ENCODE peak calls at places on chromosome 2, in ten cellular contexts. One of them, this sample, is unnamed.

GRCh38 chr2:150630587-150631235 is 143.2 kb upstream of the RND3 start:
- DNase-seq in neuronal stem cell: no peak
- DNase-seq in PC-9: no peak
- DNase-seq in body of pancreas: no peak
- DNase-seq in naive thymus-derived CD4-positive, alpha-beta T cell: no peak
- DNase-seq in A549: no peak
- DNase-seq in tibial artery: no peak
- DNase-seq in SJSA1: peak; percentile 42
- DNase-seq in uterus: no peak
- DNase-seq in aorta: no peak
- DNase-seq in this sample: no peak

GRCh38 chr2:98388601-98389247 is 42.5 kb downstream of the CNGA3 start:
- DNase-seq in neuronal stem cell: no peak
- DNase-seq in PC-9: no peak
- DNase-seq in body of pancreas: no peak
- DNase-seq in naive thymus-derived CD4-positive, alpha-beta T cell: no peak
- DNase-seq in A549: no peak
- DNase-seq in tibial artery: no peak
- DNase-seq in SJSA1: no peak
- DNase-seq in uterus: no peak
- DNase-seq in aorta: no peak
- DNase-seq in this sample: no peak

GRCh38 chr2:218039171-218039570 is 29.9 kb upstream of the RUFY4 start:
- DNase-seq in neuronal stem cell: no peak
- DNase-seq in PC-9: peak; percentile 30
- DNase-seq in body of pancreas: no peak
- DNase-seq in naive thymus-derived CD4-positive, alpha-beta T cell: no peak
- DNase-seq in A549: no peak
- DNase-seq in tibial artery: no peak
- DNase-seq in SJSA1: peak; percentile 94
- DNase-seq in uterus: no peak
- DNase-seq in aorta: no peak
- DNase-seq in this sample: no peak

GRCh38 chr2:173623411-173624076 is 268.9 kb downstream of the CDCA7 start:
- DNase-seq in neuronal stem cell: no peak
- DNase-seq in PC-9: no peak
- DNase-seq in body of pancreas: no peak
- DNase-seq in naive thymus-derived CD4-positive, alpha-beta T cell: no peak
- DNase-seq in A549: no peak
- DNase-seq in tibial artery: no peak
- DNase-seq in SJSA1: no peak
- DNase-seq in uterus: no peak
- DNase-seq in aorta: no peak
- DNase-seq in this sample: no peak

GRCh38 chr2:237877576-237878307 is 18.3 kb downstream of the RAMP1 start:
- DNase-seq in neuronal stem cell: no peak
- DNase-seq in PC-9: no peak
- DNase-seq in body of pancreas: no peak
- DNase-seq in naive thymus-derived CD4-positive, alpha-beta T cell: no peak
- DNase-seq in A549: no peak
- DNase-seq in tibial artery: peak; percentile 58
- DNase-seq in SJSA1: no peak
- DNase-seq in uterus: peak; percentile 20
- DNase-seq in aorta: peak; percentile 30
- DNase-seq in this sample: no peak

GRCh38 chr2:200590090-200590489 is 4.3 kb downstream of the AOX1 start:
- DNase-seq in neuronal stem cell: no peak
- DNase-seq in PC-9: no peak
- DNase-seq in body of pancreas: peak; percentile 50
- DNase-seq in naive thymus-derived CD4-positive, alpha-beta T cell: no peak
- DNase-seq in A549: no peak
- DNase-seq in tibial artery: peak; percentile 83
- DNase-seq in SJSA1: no peak
- DNase-seq in uterus: peak; percentile 43
- DNase-seq in aorta: peak; percentile 55
- DNase-seq in this sample: no peak

GRCh38 chr2:200575957-200576356 is 9.9 kb upstream of the AOX1 start:
- DNase-seq in neuronal stem cell: no peak
- DNase-seq in PC-9: no peak
- DNase-seq in body of pancreas: no peak
- DNase-seq in naive thymus-derived CD4-positive, alpha-beta T cell: no peak
- DNase-seq in A549: no peak
- DNase-seq in tibial artery: no peak
- DNase-seq in SJSA1: no peak
- DNase-seq in uterus: no peak
- DNase-seq in aorta: no peak
- DNase-seq in this sample: no peak

GRCh38 chr2:1972428-1972827 is 228.1 kb upstream of the PXDN start:
- DNase-seq in neuronal stem cell: no peak
- DNase-seq in PC-9: no peak
- DNase-seq in body of pancreas: peak; percentile 35
- DNase-seq in naive thymus-derived CD4-positive, alpha-beta T cell: no peak
- DNase-seq in A549: no peak
- DNase-seq in tibial artery: no peak
- DNase-seq in SJSA1: no peak
- DNase-seq in uterus: no peak
- DNase-seq in aorta: no peak
- DNase-seq in this sample: no peak

GRCh38 chr2:45988879-45989278 is 308.3 kb upstream of the EPAS1 start:
- DNase-seq in neuronal stem cell: no peak
- DNase-seq in PC-9: no peak
- DNase-seq in body of pancreas: no peak
- DNase-seq in naive thymus-derived CD4-positive, alpha-beta T cell: no peak
- DNase-seq in A549: no peak
- DNase-seq in tibial artery: no peak
- DNase-seq in SJSA1: no peak
- DNase-seq in uterus: no peak
- DNase-seq in aorta: no peak
- DNase-seq in this sample: no peak

GRCh38 chr2:44927979-44928659 is 13.4 kb upstream of the SIX3 start:
- DNase-seq in neuronal stem cell: no peak
- DNase-seq in PC-9: no peak
- DNase-seq in body of pancreas: no peak
- DNase-seq in naive thymus-derived CD4-positive, alpha-beta T cell: no peak
- DNase-seq in A549: no peak
- DNase-seq in tibial artery: no peak
- DNase-seq in SJSA1: no peak
- DNase-seq in uterus: no peak
- DNase-seq in aorta: no peak
- DNase-seq in this sample: no peak

GRCh38 chr2:100820346-100821254 is 661 bp downstream of the NPAS2 start:
- DNase-seq in neuronal stem cell: no peak
- DNase-seq in PC-9: no peak
- DNase-seq in body of pancreas: peak; percentile 27
- DNase-seq in naive thymus-derived CD4-positive, alpha-beta T cell: no peak
- DNase-seq in A549: no peak
- DNase-seq in tibial artery: no peak
- DNase-seq in SJSA1: no peak
- DNase-seq in uterus: no peak
- DNase-seq in aorta: no peak
- DNase-seq in this sample: no peak

GRCh38 chr2:13113016-13113415 is 396.3 kb downstream of the TRIB2 start:
- DNase-seq in neuronal stem cell: no peak
- DNase-seq in PC-9: no peak
- DNase-seq in body of pancreas: no peak
- DNase-seq in naive thymus-derived CD4-positive, alpha-beta T cell: no peak
- DNase-seq in A549: no peak
- DNase-seq in tibial artery: no peak
- DNase-seq in SJSA1: no peak
- DNase-seq in uterus: no peak
- DNase-seq in aorta: no peak
- DNase-seq in this sample: no peak

GRCh38 chr2:168090366-168091019 is 156.9 kb downstream of the STK39 start:
- DNase-seq in neuronal stem cell: no peak
- DNase-seq in PC-9: no peak
- DNase-seq in body of pancreas: no peak
- DNase-seq in naive thymus-derived CD4-positive, alpha-beta T cell: no peak
- DNase-seq in A549: no peak
- DNase-seq in tibial artery: no peak
- DNase-seq in SJSA1: no peak
- DNase-seq in uterus: no peak
- DNase-seq in aorta: no peak
- DNase-seq in this sample: no peak

DNA sequence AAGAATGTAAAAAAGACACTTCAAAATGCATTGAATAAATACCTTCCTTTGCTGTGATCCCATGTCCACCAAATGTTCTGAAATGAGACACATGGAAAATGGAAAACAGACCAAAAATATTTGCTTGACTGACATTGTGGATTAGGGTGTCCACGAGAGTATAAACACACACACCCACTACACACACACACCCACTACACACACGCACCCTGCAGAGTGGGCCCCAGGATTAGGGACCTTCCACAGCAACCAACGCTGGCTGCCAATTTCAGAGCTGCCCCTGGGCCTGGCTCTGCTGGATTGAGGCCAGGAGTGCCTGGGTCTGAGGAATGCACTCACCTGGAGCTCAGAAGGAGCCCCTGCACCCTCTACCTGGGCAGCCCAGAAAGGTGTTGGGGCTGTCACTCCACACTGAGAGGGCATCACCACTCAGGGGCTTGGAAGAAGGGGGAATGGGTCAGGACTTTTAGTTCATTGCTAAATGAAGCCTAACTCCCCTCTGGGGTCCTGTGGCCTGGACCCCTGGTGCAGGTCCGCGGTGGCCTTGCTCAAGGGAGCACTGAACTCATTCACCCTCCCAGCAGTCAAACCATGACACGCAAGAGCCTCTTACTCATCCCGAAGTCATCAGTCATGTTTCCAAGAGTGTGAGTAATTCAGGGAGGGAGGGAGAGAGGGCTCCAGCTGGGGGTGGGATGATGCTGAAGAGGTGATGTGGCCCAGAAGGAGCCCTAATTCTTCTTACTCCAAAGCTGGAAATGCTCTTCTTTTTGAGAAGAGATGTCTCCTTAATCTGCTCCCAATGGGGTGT is 50.2 kb upstream of the PLB1 start:
- DNase-seq in neuronal stem cell: no peak
- DNase-seq in PC-9: peak; percentile 68
- DNase-seq in body of pancreas: peak; percentile 39
- DNase-seq in naive thymus-derived CD4-positive, alpha-beta T cell: no peak
- DNase-seq in A549: peak; percentile 86
- DNase-seq in tibial artery: no peak
- DNase-seq in SJSA1: peak; percentile 87
- DNase-seq in uterus: no peak
- DNase-seq in aorta: peak; percentile 53
- DNase-seq in this sample: no peak
- H3K4me3 ChIP-seq in neuronal stem cell: no peak overlapping the region
- H3K4me3 ChIP-seq in PC-9: no peak overlapping the region
- H3K4me3 ChIP-seq in body of pancreas: no peak overlapping the region
- H3K4me3 ChIP-seq in naive thymus-derived CD4-positive, alpha-beta T cell: no peak overlapping the region
- H3K4me3 ChIP-seq in A549: no peak overlapping the region
- H3K4me3 ChIP-seq in tibial artery: no peak overlapping the region
- H3K4me3 ChIP-seq in SJSA1: no peak overlapping the region
- H3K4me3 ChIP-seq in uterus: no peak overlapping the region
- H3K4me3 ChIP-seq in aorta: no peak overlapping the region
- H3K4me3 ChIP-seq in this sample: no peak overlapping the region

GRCh38 chr2:235055891-235056516 is 104.2 kb downstream of the SH3BP4 start:
- DNase-seq in neuronal stem cell: no peak
- DNase-seq in PC-9: peak; percentile 42
- DNase-seq in body of pancreas: peak; percentile 72
- DNase-seq in naive thymus-derived CD4-positive, alpha-beta T cell: no peak
- DNase-seq in A549: peak; percentile 77
- DNase-seq in tibial artery: no peak
- DNase-seq in SJSA1: peak; percentile 43
- DNase-seq in uterus: no peak
- DNase-seq in aorta: no peak
- DNase-seq in this sample: no peak
- H3K27ac ChIP-seq in neuronal stem cell: no peak overlapping the region
- H3K27ac ChIP-seq in PC-9: no peak overlapping the region
- H3K27ac ChIP-seq in body of pancreas: no peak overlapping the region
- H3K27ac ChIP-seq in naive thymus-derived CD4-positive, alpha-beta T cell: no peak overlapping the region
- H3K27ac ChIP-seq in A549: peak overlapping the region; percentile 47
- H3K27ac ChIP-seq in tibial artery: no peak overlapping the region
- H3K27ac ChIP-seq in SJSA1: no peak overlapping the region
- H3K27ac ChIP-seq in uterus: no peak overlapping the region
- H3K27ac ChIP-seq in aorta: no peak overlapping the region
- H3K27ac ChIP-seq in this sample: no peak overlapping the region

DNA sequence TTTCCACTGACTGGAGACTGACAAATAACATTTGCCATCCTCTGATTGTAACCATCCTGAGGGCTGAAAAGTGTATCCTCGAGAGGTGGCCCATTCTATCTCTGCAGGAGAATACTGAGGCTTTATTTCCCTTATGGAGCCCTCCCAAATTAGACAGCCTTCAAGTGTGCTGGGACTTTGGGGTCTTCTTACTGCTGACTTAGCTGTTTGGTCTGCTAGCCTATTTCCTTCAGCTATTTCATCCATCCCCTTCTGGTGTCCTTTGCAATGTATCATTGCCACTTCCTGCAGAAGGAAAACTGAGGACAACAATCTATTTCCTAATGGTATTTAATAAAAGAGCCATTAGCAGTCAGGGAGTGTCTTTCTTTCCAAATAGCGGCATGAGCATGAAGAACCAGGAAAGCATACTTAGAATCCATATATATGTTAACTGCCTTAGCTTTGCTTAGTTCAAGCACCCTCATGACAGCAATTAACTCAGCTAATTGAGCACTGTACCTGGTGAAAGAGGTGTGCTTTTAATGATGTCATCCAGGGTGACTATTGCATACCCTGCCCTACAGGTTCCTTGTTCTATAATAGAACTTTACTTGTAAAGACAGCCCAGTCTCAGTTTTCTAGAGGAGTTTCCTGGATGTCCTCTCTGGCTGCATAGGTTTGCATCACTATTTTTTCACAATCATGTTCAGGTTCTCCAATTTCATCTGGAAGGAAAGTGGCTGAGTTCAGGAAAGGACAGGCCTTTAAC is 24.0 kb downstream of the CMPK2 start:
- DNase-seq in neuronal stem cell: no peak
- DNase-seq in PC-9: no peak
- DNase-seq in body of pancreas: no peak
- DNase-seq in naive thymus-derived CD4-positive, alpha-beta T cell: no peak
- DNase-seq in A549: no peak
- DNase-seq in tibial artery: no peak
- DNase-seq in SJSA1: no peak
- DNase-seq in uterus: no peak
- DNase-seq in aorta: no peak
- DNase-seq in this sample: no peak
- H3K9me3 ChIP-seq in neuronal stem cell: peaks cover 34% of the 10 kb centered on the region
- H3K9me3 ChIP-seq in PC-9: peaks cover 28% of the 10 kb centered on the region
- H3K9me3 ChIP-seq in body of pancreas: peaks cover 61% of the 10 kb centered on the region
- H3K9me3 ChIP-seq in naive thymus-derived CD4-positive, alpha-beta T cell: peaks cover 43% of the 10 kb centered on the region
- H3K9me3 ChIP-seq in A549: peaks cover 23% of the 10 kb centered on the region
- H3K9me3 ChIP-seq in tibial artery: peaks cover 68% of the 10 kb centered on the region
- H3K9me3 ChIP-seq in SJSA1: peaks cover 12% of the 10 kb centered on the region
- H3K9me3 ChIP-seq in uterus: peaks cover 38% of the 10 kb centered on the region
- H3K9me3 ChIP-seq in aorta: peaks cover 16% of the 10 kb centered on the region
- H3K9me3 ChIP-seq in this sample: peaks cover 37% of the 10 kb centered on the region

DNA sequence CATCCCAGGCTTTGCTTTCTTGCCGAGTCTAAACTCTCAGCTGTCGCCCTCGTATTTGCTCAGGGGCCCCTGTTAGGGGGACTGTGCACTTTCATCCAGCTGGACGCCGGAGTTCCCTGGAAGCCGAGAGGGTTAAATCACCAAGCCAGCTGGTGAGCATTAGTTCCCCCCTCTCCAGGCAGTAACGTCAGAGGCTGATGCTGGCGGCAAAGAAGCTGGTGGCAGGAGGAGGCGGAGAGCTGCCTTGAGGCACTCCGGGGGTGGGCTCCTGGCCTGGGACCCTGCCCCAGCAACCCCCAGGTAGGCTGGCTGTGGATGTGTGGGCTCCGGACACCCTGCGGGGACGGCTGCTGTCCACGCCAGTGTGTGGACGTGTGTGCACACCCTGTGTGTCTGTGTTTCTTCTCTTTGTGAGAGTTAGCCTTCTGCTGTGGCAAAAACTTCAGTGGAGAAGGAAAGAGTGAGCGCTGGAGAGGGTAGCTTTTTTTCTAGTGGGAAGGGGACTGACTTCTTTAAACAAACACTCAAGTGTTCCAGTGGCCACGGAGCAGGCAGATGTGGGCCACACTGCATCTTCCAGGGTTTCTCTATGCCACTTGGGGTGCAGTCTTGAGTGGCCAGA is 84.7 kb downstream of the GLI2 start:
- DNase-seq in neuronal stem cell: peak; percentile 27
- DNase-seq in PC-9: no peak
- DNase-seq in body of pancreas: no peak
- DNase-seq in naive thymus-derived CD4-positive, alpha-beta T cell: no peak
- DNase-seq in A549: no peak
- DNase-seq in tibial artery: peak; percentile 69
- DNase-seq in SJSA1: peak; percentile 83
- DNase-seq in uterus: peak; percentile 54
- DNase-seq in aorta: peak; percentile 42
- DNase-seq in this sample: no peak
- H3K4me3 ChIP-seq in neuronal stem cell: no peak overlapping the region
- H3K4me3 ChIP-seq in PC-9: no peak overlapping the region
- H3K4me3 ChIP-seq in body of pancreas: no peak overlapping the region
- H3K4me3 ChIP-seq in naive thymus-derived CD4-positive, alpha-beta T cell: no peak overlapping the region
- H3K4me3 ChIP-seq in A549: no peak overlapping the region
- H3K4me3 ChIP-seq in tibial artery: peak overlapping the region; percentile 40
- H3K4me3 ChIP-seq in SJSA1: peak overlapping the region; percentile 33
- H3K4me3 ChIP-seq in uterus: no peak overlapping the region
- H3K4me3 ChIP-seq in aorta: no peak overlapping the region
- H3K4me3 ChIP-seq in this sample: no peak overlapping the region